ENCODE peak calls at places on chromosomes 3 and 15, in five cellular contexts. Y is GM23338, M is GM23248, D is PC-3, F is HCT116. U is an unnamed sample.

GRCh38 chr3:124883766-124884473 is 3.2 kb downstream of the ITGB5 start:
- DNase-seq in M (peak), D (peak), Y (no peak), F (no peak), U (no peak)

GRCh38 chr15:95302206-95302605 is 1028.3 kb upstream of the NR2F2 start:
- DNase-seq in F (no peak), D (no peak), Y (no peak), M (no peak), U (no peak)

GRCh38 chr3:72912532-72912931 is 24.7 kb downstream of the GXYLT2 start:
- DNase-seq in F (no peak), D (no peak), Y (no peak), M (peak), U (no peak)

GRCh38 chr3:115800489-115801080 is 177.3 kb downstream of the GAP43 start:
- DNase-seq in Y (no peak), F (no peak), D (peak), M (peak), U (no peak)

GRCh38 chr3:173021547-173022185 is 119.4 kb downstream of the SPATA16 start:
- DNase-seq in Y (no peak), M (no peak), D (no peak), F (no peak), U (no peak)

GRCh38 chr15:48703544-48703943 is 58.0 kb upstream of the FBN1 start:
- DNase-seq in D (peak), M (peak), Y (no peak), F (no peak), U (no peak)

GRCh38 chr3:15409239-15409638 is 18.1 kb downstream of the METTL6 start:
- DNase-seq in F (no peak), Y (no peak), M (no peak), D (no peak), U (no peak)

GRCh38 chr3:184361932-184362667 is 590 bp downstream of the POLR2H start:
- DNase-seq in D (peak), Y (peak), F (peak), M (peak), U (peak)

GRCh38 chr3:123353852-123354238 is 95.0 kb downstream of the ADCY5 start:
- DNase-seq in M (no peak), D (peak), Y (no peak), F (no peak), U (no peak)

GRCh38 chr15:80609111-80609510 is 86.0 kb upstream of the ABHD17C start:
- DNase-seq in M (no peak), D (no peak), Y (no peak), F (no peak), U (no peak)

GRCh38 chr3:197856199-197856816 is 65.3 kb downstream of the LRCH3 start:
- DNase-seq in D (no peak), Y (no peak), F (no peak), M (no peak), U (no peak)

GRCh38 chr3:197854596-197855343 is 63.7 kb downstream of the LRCH3 start:
- DNase-seq in Y (peak), M (peak), D (peak), F (peak), U (no peak)

GRCh38 chr3:197858133-197858532 is 67.1 kb downstream of the LRCH3 start:
- DNase-seq in F (no peak), M (no peak), Y (no peak), D (no peak), U (no peak)

DNA sequence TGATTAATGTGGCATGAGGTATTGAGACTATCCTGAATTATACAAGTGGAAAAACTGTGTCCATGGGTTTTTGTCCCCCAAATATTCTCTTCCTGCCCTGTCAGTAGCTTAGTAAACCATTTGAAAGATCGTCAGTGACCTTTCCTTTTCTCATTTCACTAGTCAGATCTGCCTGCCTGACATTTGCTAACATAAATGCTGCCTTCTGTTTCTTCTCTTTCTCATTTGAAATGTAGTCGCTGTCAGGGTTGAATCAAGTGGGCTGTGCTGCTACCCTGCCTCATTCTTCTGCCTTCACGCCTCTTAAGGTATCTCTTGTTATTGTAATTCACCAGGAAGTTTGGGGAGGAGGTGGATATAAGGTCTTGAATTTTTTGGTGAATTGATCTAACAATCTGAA is 67.5 kb downstream of the LRCH3 start:
- DNase-seq in F (no peak), Y (peak), D (no peak), M (no peak), U (no peak)
- TF ChIP-seq EZH2phosphoT487 in F (no peak), Y (no peak), D (no peak), M (no peak), U (no peak)

GRCh38 chr3:30354972-30355371 is 251.4 kb upstream of the TGFBR2 start:
- DNase-seq in F (no peak), D (peak), Y (no peak), M (no peak), U (no peak)
- TF ChIP-seq EZH2phosphoT487 in F (no peak), D (no peak), Y (no peak), M (no peak), U (no peak)

GRCh38 chr15:28116521-28117488 is 17.7 kb upstream of the OCA2 start:
- DNase-seq in D (no peak), F (no peak), M (no peak), Y (no peak), U (no peak)

GRCh38 chr15:28117591-28117990 is 18.5 kb upstream of the OCA2 start:
- DNase-seq in M (no peak), Y (no peak), D (no peak), F (no peak), U (no peak)

GRCh38 chr15:28118531-28118930 is 19.4 kb upstream of the OCA2 start:
- DNase-seq in D (no peak), F (no peak), Y (no peak), M (no peak), U (no peak)

GRCh38 chr15:28115871-28116270 is 16.8 kb upstream of the OCA2 start:
- DNase-seq in F (no peak), Y (no peak), M (no peak), D (no peak), U (no peak)

GRCh38 chr15:28118083-28118482 is 19.0 kb upstream of the OCA2 start:
- DNase-seq in M (no peak), Y (no peak), F (no peak), D (no peak), U (no peak)
- TF ChIP-seq EZH2phosphoT487 in M (no peak), Y (no peak), F (no peak), D (no peak), U (no peak)

DNA sequence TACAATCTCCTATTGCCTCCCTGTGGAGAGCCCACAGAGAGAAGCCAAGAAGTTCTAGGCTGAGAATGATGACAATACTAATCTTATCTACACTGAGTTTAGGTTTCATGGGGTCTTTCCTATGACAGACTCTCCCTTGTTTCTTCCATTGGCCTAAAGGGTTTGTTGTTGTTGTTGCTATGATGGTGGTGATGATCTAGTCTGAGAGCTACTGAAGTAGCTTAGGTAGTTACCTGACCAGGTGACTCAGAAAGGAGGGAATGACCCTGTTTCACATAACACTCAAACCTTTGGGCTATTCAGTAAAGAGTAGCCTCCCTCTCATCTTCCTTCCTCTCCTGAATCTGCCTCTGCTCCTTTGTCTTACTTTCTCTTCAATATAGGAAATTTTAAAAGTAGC is 170.2 kb downstream of the GMNC start:
- DNase-seq in F (no peak), Y (no peak), D (no peak), M (no peak), U (no peak)
- TF ChIP-seq EZH2phosphoT487 in F (no peak), Y (no peak), D (no peak), M (no peak), U (no peak)

U was measured in OCI-LY7.